ENCODE peak calls at places on chromosome 19, in five cellular contexts. One of them, this sample, is unnamed.

GRCh38 chr19:47156861-47157454 is 26.3 kb downstream of the SAE1 start:
- DNase-seq in stimulated activated CD8-positive, alpha-beta memory T cell treated with anti-CD3 and anti-CD28 coated beads, Interleukin-7, amount 100 ng/mL, for 24 hours: no peak
- DNase-seq in NCI-H2171 treated with DMSO at 0.1 percent for 48 hours: no peak
- DNase-seq in germinal center: no peak
- DNase-seq in activated CD4-positive, CD25-positive, alpha-beta regulatory T cell: no peak
- DNase-seq in this sample: no peak

GRCh38 chr19:2015611-2015950 is at the start of gene BTBD2:
- DNase-seq in activated CD4-positive, CD25-positive, alpha-beta regulatory T cell: peak; percentile 25
- DNase-seq in NCI-H2171 treated with DMSO at 0.1 percent for 48 hours: peak; percentile 56
- DNase-seq in stimulated activated CD8-positive, alpha-beta memory T cell treated with anti-CD3 and anti-CD28 coated beads, Interleukin-7, amount 100 ng/mL, for 24 hours: peak; percentile 30
- DNase-seq in germinal center: no peak
- DNase-seq in this sample: no peak

GRCh38 chr19:47511681-47512080 is 3.2 kb downstream of the NAPA start:
- DNase-seq in stimulated activated CD8-positive, alpha-beta memory T cell treated with anti-CD3 and anti-CD28 coated beads, Interleukin-7, amount 100 ng/mL, for 24 hours: no peak
- DNase-seq in activated CD4-positive, CD25-positive, alpha-beta regulatory T cell: no peak
- DNase-seq in germinal center: no peak
- DNase-seq in NCI-H2171 treated with DMSO at 0.1 percent for 48 hours: peak; percentile 91
- DNase-seq in this sample: no peak

GRCh38 chr19:3471954-3472655 is 8.2 kb downstream of the SMIM24 start:
- DNase-seq in NCI-H2171 treated with DMSO at 0.1 percent for 48 hours: no peak
- DNase-seq in germinal center: peak; percentile 43
- DNase-seq in activated CD4-positive, CD25-positive, alpha-beta regulatory T cell: no peak
- DNase-seq in stimulated activated CD8-positive, alpha-beta memory T cell treated with anti-CD3 and anti-CD28 coated beads, Interleukin-7, amount 100 ng/mL, for 24 hours: peak; percentile 17
- DNase-seq in this sample: no peak

GRCh38 chr19:47573076-47574026 is at the start of gene ZNF541:
- DNase-seq in NCI-H2171 treated with DMSO at 0.1 percent for 48 hours: no peak
- DNase-seq in germinal center: peak; percentile 45
- DNase-seq in activated CD4-positive, CD25-positive, alpha-beta regulatory T cell: peak; percentile 60
- DNase-seq in stimulated activated CD8-positive, alpha-beta memory T cell treated with anti-CD3 and anti-CD28 coated beads, Interleukin-7, amount 100 ng/mL, for 24 hours: peak; percentile 48
- DNase-seq in this sample: no peak

GRCh38 chr19:892243-892996 is 567 bp downstream of the MED16 start:
- DNase-seq in NCI-H2171 treated with DMSO at 0.1 percent for 48 hours: no peak
- DNase-seq in activated CD4-positive, CD25-positive, alpha-beta regulatory T cell: no peak
- DNase-seq in stimulated activated CD8-positive, alpha-beta memory T cell treated with anti-CD3 and anti-CD28 coated beads, Interleukin-7, amount 100 ng/mL, for 24 hours: no peak
- DNase-seq in germinal center: peak; percentile 59
- DNase-seq in this sample: no peak

GRCh38 chr19:42469311-42470239 is 26.8 kb upstream of the CXCL17 start:
- DNase-seq in activated CD4-positive, CD25-positive, alpha-beta regulatory T cell: no peak
- DNase-seq in germinal center: no peak
- DNase-seq in NCI-H2171 treated with DMSO at 0.1 percent for 48 hours: no peak
- DNase-seq in stimulated activated CD8-positive, alpha-beta memory T cell treated with anti-CD3 and anti-CD28 coated beads, Interleukin-7, amount 100 ng/mL, for 24 hours: no peak
- DNase-seq in this sample: no peak

GRCh38 chr19:41612483-41612882 is 14.4 kb downstream of the CEACAM4 start:
- DNase-seq in germinal center: no peak
- DNase-seq in activated CD4-positive, CD25-positive, alpha-beta regulatory T cell: no peak
- DNase-seq in stimulated activated CD8-positive, alpha-beta memory T cell treated with anti-CD3 and anti-CD28 coated beads, Interleukin-7, amount 100 ng/mL, for 24 hours: no peak
- DNase-seq in NCI-H2171 treated with DMSO at 0.1 percent for 48 hours: no peak
- DNase-seq in this sample: no peak

GRCh38 chr19:6796278-6796677 is 23.8 kb downstream of the VAV1 start:
- DNase-seq in activated CD4-positive, CD25-positive, alpha-beta regulatory T cell: no peak
- DNase-seq in germinal center: no peak
- DNase-seq in NCI-H2171 treated with DMSO at 0.1 percent for 48 hours: no peak
- DNase-seq in stimulated activated CD8-positive, alpha-beta memory T cell treated with anti-CD3 and anti-CD28 coated beads, Interleukin-7, amount 100 ng/mL, for 24 hours: no peak
- DNase-seq in this sample: no peak

GRCh38 chr19:35314858-35315470 is 14.0 kb upstream of the CD22 start:
- DNase-seq in NCI-H2171 treated with DMSO at 0.1 percent for 48 hours: no peak
- DNase-seq in activated CD4-positive, CD25-positive, alpha-beta regulatory T cell: no peak
- DNase-seq in stimulated activated CD8-positive, alpha-beta memory T cell treated with anti-CD3 and anti-CD28 coated beads, Interleukin-7, amount 100 ng/mL, for 24 hours: no peak
- DNase-seq in germinal center: no peak
- DNase-seq in this sample: no peak

GRCh38 chr19:1130801-1131717 is 27.3 kb downstream of the GPX4 start:
- DNase-seq in germinal center: peak; percentile 29
- DNase-seq in NCI-H2171 treated with DMSO at 0.1 percent for 48 hours: no peak
- DNase-seq in activated CD4-positive, CD25-positive, alpha-beta regulatory T cell: no peak
- DNase-seq in stimulated activated CD8-positive, alpha-beta memory T cell treated with anti-CD3 and anti-CD28 coated beads, Interleukin-7, amount 100 ng/mL, for 24 hours: no peak
- DNase-seq in this sample: no peak

GRCh38 chr19:28148554-28148953 is 1064.4 kb downstream of the UQCRFS1 start:
- DNase-seq in activated CD4-positive, CD25-positive, alpha-beta regulatory T cell: no peak
- DNase-seq in germinal center: no peak
- DNase-seq in stimulated activated CD8-positive, alpha-beta memory T cell treated with anti-CD3 and anti-CD28 coated beads, Interleukin-7, amount 100 ng/mL, for 24 hours: no peak
- DNase-seq in NCI-H2171 treated with DMSO at 0.1 percent for 48 hours: no peak
- DNase-seq in this sample: peak; percentile 25

GRCh38 chr19:12947702-12948596 is 2.3 kb downstream of the RAD23A start:
- DNase-seq in NCI-H2171 treated with DMSO at 0.1 percent for 48 hours: no peak
- DNase-seq in stimulated activated CD8-positive, alpha-beta memory T cell treated with anti-CD3 and anti-CD28 coated beads, Interleukin-7, amount 100 ng/mL, for 24 hours: no peak
- DNase-seq in germinal center: no peak
- DNase-seq in activated CD4-positive, CD25-positive, alpha-beta regulatory T cell: no peak
- DNase-seq in this sample: no peak

GRCh38 chr19:19911150-19911549 is 10.4 kb downstream of the ZNF93 start:
- DNase-seq in NCI-H2171 treated with DMSO at 0.1 percent for 48 hours: no peak
- DNase-seq in activated CD4-positive, CD25-positive, alpha-beta regulatory T cell: no peak
- DNase-seq in germinal center: no peak
- DNase-seq in stimulated activated CD8-positive, alpha-beta memory T cell treated with anti-CD3 and anti-CD28 coated beads, Interleukin-7, amount 100 ng/mL, for 24 hours: no peak
- DNase-seq in this sample: no peak

GRCh38 chr19:42216653-42217521 is 590 bp downstream of the DEDD2 start:
- DNase-seq in NCI-H2171 treated with DMSO at 0.1 percent for 48 hours: peak; percentile 26
- DNase-seq in germinal center: peak; percentile 30
- DNase-seq in stimulated activated CD8-positive, alpha-beta memory T cell treated with anti-CD3 and anti-CD28 coated beads, Interleukin-7, amount 100 ng/mL, for 24 hours: no peak
- DNase-seq in activated CD4-positive, CD25-positive, alpha-beta regulatory T cell: no peak
- DNase-seq in this sample: no peak

GRCh38 chr19:50008532-50008931 is 16.6 kb downstream of the VRK3 start:
- DNase-seq in stimulated activated CD8-positive, alpha-beta memory T cell treated with anti-CD3 and anti-CD28 coated beads, Interleukin-7, amount 100 ng/mL, for 24 hours: no peak
- DNase-seq in activated CD4-positive, CD25-positive, alpha-beta regulatory T cell: no peak
- DNase-seq in germinal center: no peak
- DNase-seq in NCI-H2171 treated with DMSO at 0.1 percent for 48 hours: no peak
- DNase-seq in this sample: no peak

GRCh38 chr19:27974082-27974513 is 1238.9 kb downstream of the UQCRFS1 start:
- DNase-seq in NCI-H2171 treated with DMSO at 0.1 percent for 48 hours: no peak
- DNase-seq in germinal center: no peak
- DNase-seq in stimulated activated CD8-positive, alpha-beta memory T cell treated with anti-CD3 and anti-CD28 coated beads, Interleukin-7, amount 100 ng/mL, for 24 hours: no peak
- DNase-seq in activated CD4-positive, CD25-positive, alpha-beta regulatory T cell: no peak
- DNase-seq in this sample: no peak

GRCh38 chr19:46478356-46478986 is 7.1 kb upstream of the PNMA8A start:
- DNase-seq in activated CD4-positive, CD25-positive, alpha-beta regulatory T cell: no peak
- DNase-seq in germinal center: no peak
- DNase-seq in NCI-H2171 treated with DMSO at 0.1 percent for 48 hours: peak; percentile 36
- DNase-seq in stimulated activated CD8-positive, alpha-beta memory T cell treated with anti-CD3 and anti-CD28 coated beads, Interleukin-7, amount 100 ng/mL, for 24 hours: no peak
- DNase-seq in this sample: no peak

GRCh38 chr19:42176649-42176989 is 40.9 kb downstream of the DEDD2 start:
- DNase-seq in germinal center: no peak
- DNase-seq in NCI-H2171 treated with DMSO at 0.1 percent for 48 hours: no peak
- DNase-seq in stimulated activated CD8-positive, alpha-beta memory T cell treated with anti-CD3 and anti-CD28 coated beads, Interleukin-7, amount 100 ng/mL, for 24 hours: no peak
- DNase-seq in activated CD4-positive, CD25-positive, alpha-beta regulatory T cell: no peak
- DNase-seq in this sample: no peak

GRCh38 chr19:46607441-46607841 is 6.3 kb downstream of the CALM3 start:
- DNase-seq in stimulated activated CD8-positive, alpha-beta memory T cell treated with anti-CD3 and anti-CD28 coated beads, Interleukin-7, amount 100 ng/mL, for 24 hours: no peak
- DNase-seq in germinal center: no peak
- DNase-seq in NCI-H2171 treated with DMSO at 0.1 percent for 48 hours: peak; percentile 51
- DNase-seq in activated CD4-positive, CD25-positive, alpha-beta regulatory T cell: no peak
- DNase-seq in this sample: no peak

GRCh38 chr19:1967087-1967608 is 26.2 kb downstream of the CSNK1G2 start:
- DNase-seq in germinal center: no peak
- DNase-seq in activated CD4-positive, CD25-positive, alpha-beta regulatory T cell: no peak
- DNase-seq in stimulated activated CD8-positive, alpha-beta memory T cell treated with anti-CD3 and anti-CD28 coated beads, Interleukin-7, amount 100 ng/mL, for 24 hours: no peak
- DNase-seq in NCI-H2171 treated with DMSO at 0.1 percent for 48 hours: no peak
- DNase-seq in this sample: no peak